ENCODE peak calls at places on chromosomes 12 and 14, in seven cellular contexts. One of them, this sample, is unnamed.

GRCh38 chr12:95790912-95791849 is 617 bp upstream of the NTN4 start:
- DNase-seq in AG04450: no peak
- DNase-seq in progenitor cell of endocrine pancreas: peak
- DNase-seq in uterus: no peak
- DNase-seq in Caco-2: peak
- DNase-seq in lung: peak
- DNase-seq in stomach: no peak
- DNase-seq in this sample: peak

GRCh38 chr12:57124259-57124877 is 3.9 kb upstream of the LRP1 start:
- DNase-seq in AG04450: no peak
- DNase-seq in stomach: peak
- DNase-seq in uterus: peak
- DNase-seq in lung: peak
- DNase-seq in Caco-2: peak
- DNase-seq in progenitor cell of endocrine pancreas: peak
- DNase-seq in this sample: peak

GRCh38 chr12:106445981-106446380 is 88.4 kb downstream of the POLR3B start:
- DNase-seq in lung: no peak
- DNase-seq in progenitor cell of endocrine pancreas: no peak
- DNase-seq in stomach: no peak
- DNase-seq in uterus: no peak
- DNase-seq in Caco-2: no peak
- DNase-seq in AG04450: no peak
- DNase-seq in this sample: no peak

GRCh38 chr12:41552507-41553047 is 364.5 kb downstream of the PDZRN4 start:
- DNase-seq in AG04450: no peak
- DNase-seq in Caco-2: no peak
- DNase-seq in progenitor cell of endocrine pancreas: no peak
- DNase-seq in stomach: no peak
- DNase-seq in uterus: no peak
- DNase-seq in lung: no peak
- DNase-seq in this sample: no peak

GRCh38 chr12:44154128-44154527 is 318.2 kb downstream of the TMEM117 start:
- DNase-seq in AG04450: peak
- DNase-seq in lung: no peak
- DNase-seq in Caco-2: no peak
- DNase-seq in progenitor cell of endocrine pancreas: no peak
- DNase-seq in stomach: no peak
- DNase-seq in uterus: no peak
- DNase-seq in this sample: no peak

GRCh38 chr12:7101047-7101693 is 7.8 kb downstream of the C1RL start:
- DNase-seq in stomach: no peak
- DNase-seq in AG04450: no peak
- DNase-seq in lung: no peak
- DNase-seq in uterus: no peak
- DNase-seq in progenitor cell of endocrine pancreas: no peak
- DNase-seq in Caco-2: no peak
- DNase-seq in this sample: no peak

GRCh38 chr14:74302160-74302628 is 540 bp downstream of the ABCD4 start:
- DNase-seq in lung: no peak
- DNase-seq in Caco-2: no peak
- DNase-seq in stomach: no peak
- DNase-seq in progenitor cell of endocrine pancreas: no peak
- DNase-seq in AG04450: no peak
- DNase-seq in uterus: no peak
- DNase-seq in this sample: no peak

GRCh38 chr14:101917413-101918124 is 46.8 kb upstream of the DYNC1H1 start:
- DNase-seq in uterus: no peak
- DNase-seq in AG04450: no peak
- DNase-seq in progenitor cell of endocrine pancreas: no peak
- DNase-seq in Caco-2: no peak
- DNase-seq in lung: no peak
- DNase-seq in stomach: no peak
- DNase-seq in this sample: no peak

GRCh38 chr14:77026930-77027537 is 1.5 kb downstream of the IRF2BPL start:
- DNase-seq in progenitor cell of endocrine pancreas: peak
- DNase-seq in AG04450: no peak
- DNase-seq in Caco-2: peak
- DNase-seq in uterus: peak
- DNase-seq in lung: no peak
- DNase-seq in stomach: peak
- DNase-seq in this sample: peak

GRCh38 chr12:77725611-77726010 is 105.1 kb upstream of the NAV3 start:
- DNase-seq in Caco-2: no peak
- DNase-seq in uterus: no peak
- DNase-seq in progenitor cell of endocrine pancreas: no peak
- DNase-seq in stomach: no peak
- DNase-seq in AG04450: peak
- DNase-seq in lung: no peak
- DNase-seq in this sample: no peak

GRCh38 chr12:57816855-57817151 is 1.7 kb downstream of the AVIL start:
- DNase-seq in lung: peak
- DNase-seq in progenitor cell of endocrine pancreas: no peak
- DNase-seq in uterus: peak
- DNase-seq in stomach: no peak
- DNase-seq in Caco-2: no peak
- DNase-seq in AG04450: no peak
- DNase-seq in this sample: no peak

GRCh38 chr14:67359775-67360468 is at the start of the genes ATP6V1D and EIF2S1:
- DNase-seq in lung: peak
- DNase-seq in stomach: peak
- DNase-seq in progenitor cell of endocrine pancreas: peak
- DNase-seq in Caco-2: peak
- DNase-seq in AG04450: peak
- DNase-seq in uterus: peak
- DNase-seq in this sample: peak

DNA sequence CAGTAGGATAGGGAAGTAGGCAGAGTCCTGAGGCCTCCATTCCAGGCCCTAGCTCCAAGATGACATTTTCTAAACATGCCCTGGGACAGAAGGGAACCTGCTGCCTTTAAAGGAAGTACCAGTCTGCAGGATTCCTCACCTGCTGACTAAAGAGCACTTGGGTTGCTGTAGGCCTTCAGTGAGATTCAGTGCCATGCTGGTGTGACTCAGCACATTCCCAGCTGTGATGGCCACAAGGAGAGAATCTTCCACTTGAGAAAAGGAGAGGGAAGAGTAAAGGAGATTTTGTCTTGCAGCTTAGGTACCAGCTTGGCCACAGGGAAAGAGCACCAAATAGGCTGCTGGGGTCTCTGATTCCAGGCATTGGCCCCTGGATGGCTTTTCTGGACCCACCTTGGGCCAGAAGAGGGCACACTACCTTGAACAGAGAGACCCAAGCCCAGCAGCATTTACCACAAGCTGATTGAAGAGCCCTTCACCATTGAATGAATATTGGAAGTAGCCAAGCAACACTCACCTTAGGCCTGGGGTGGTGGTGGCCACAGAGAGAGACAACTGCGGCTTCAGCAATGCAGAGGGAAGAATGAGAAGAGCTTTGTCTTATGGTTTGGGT is 498.3 kb downstream of the KCNH5 start:
- DNase-seq in AG04450: no peak
- DNase-seq in lung: no peak
- DNase-seq in progenitor cell of endocrine pancreas: no peak
- DNase-seq in stomach: no peak
- DNase-seq in uterus: no peak
- DNase-seq in Caco-2: no peak
- DNase-seq in this sample: no peak
- TF ChIP-seq CTCF in AG04450: no peak
- TF ChIP-seq CTCF in lung: no peak
- TF ChIP-seq CTCF in progenitor cell of endocrine pancreas: no peak
- TF ChIP-seq CTCF in stomach: no peak
- TF ChIP-seq CTCF in uterus: no peak
- TF ChIP-seq CTCF in Caco-2: no peak
- TF ChIP-seq CTCF in this sample: no peak

GRCh38 chr12:124466200-124467128 is 100.9 kb downstream of the NCOR2 start:
- DNase-seq in Caco-2: no peak
- DNase-seq in progenitor cell of endocrine pancreas: no peak
- DNase-seq in stomach: peak
- DNase-seq in uterus: no peak
- DNase-seq in AG04450: no peak
- DNase-seq in lung: peak
- DNase-seq in this sample: peak
- TF ChIP-seq CTCF in Caco-2: no peak
- TF ChIP-seq CTCF in progenitor cell of endocrine pancreas: no peak
- TF ChIP-seq CTCF in stomach: peak
- TF ChIP-seq CTCF in uterus: no peak
- TF ChIP-seq CTCF in AG04450: no peak
- TF ChIP-seq CTCF in lung: no peak
- TF ChIP-seq CTCF in this sample: no peak

DNA sequence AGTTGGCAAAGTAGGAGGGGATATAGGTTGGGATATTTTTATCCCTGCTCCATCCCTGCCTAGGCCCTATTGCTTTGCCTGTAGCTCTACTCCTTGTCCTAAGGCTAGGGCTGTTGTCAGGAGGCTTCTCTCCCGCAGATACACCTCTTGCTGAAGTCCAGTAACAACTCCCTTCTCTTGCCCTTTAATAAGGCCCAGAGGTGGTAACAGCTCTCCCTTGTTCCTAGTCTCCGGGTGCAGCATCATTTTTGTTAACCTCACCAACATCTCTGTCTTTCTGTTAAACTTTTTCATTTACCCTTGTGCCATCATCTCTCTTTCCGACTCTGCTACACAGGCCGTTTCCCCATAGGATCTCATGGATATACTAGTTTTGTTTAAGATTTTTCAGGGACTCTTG is 6.3 kb downstream of the ASCL1 start:
- DNase-seq in uterus: no peak
- DNase-seq in stomach: no peak
- DNase-seq in lung: no peak
- DNase-seq in Caco-2: no peak
- DNase-seq in progenitor cell of endocrine pancreas: no peak
- DNase-seq in AG04450: no peak
- DNase-seq in this sample: no peak
- TF ChIP-seq CTCF in uterus: no peak
- TF ChIP-seq CTCF in stomach: no peak
- TF ChIP-seq CTCF in lung: no peak
- TF ChIP-seq CTCF in Caco-2: no peak
- TF ChIP-seq CTCF in progenitor cell of endocrine pancreas: no peak
- TF ChIP-seq CTCF in AG04450: no peak
- TF ChIP-seq CTCF in this sample: no peak

GRCh38 chr12:131755305-131756113 is 44.6 kb downstream of the SFSWAP start:
- DNase-seq in uterus: no peak
- DNase-seq in stomach: no peak
- DNase-seq in lung: no peak
- DNase-seq in progenitor cell of endocrine pancreas: no peak
- DNase-seq in Caco-2: peak
- DNase-seq in AG04450: no peak
- DNase-seq in this sample: no peak
- TF ChIP-seq CTCF in uterus: peak
- TF ChIP-seq CTCF in stomach: no peak
- TF ChIP-seq CTCF in lung: no peak
- TF ChIP-seq CTCF in progenitor cell of endocrine pancreas: peak
- TF ChIP-seq CTCF in Caco-2: peak
- TF ChIP-seq CTCF in AG04450: peak
- TF ChIP-seq CTCF in this sample: no peak

GRCh38 chr12:108373111-108373510 is 34.0 kb upstream of the CMKLR1 start:
- DNase-seq in progenitor cell of endocrine pancreas: no peak
- DNase-seq in uterus: no peak
- DNase-seq in AG04450: no peak
- DNase-seq in stomach: no peak
- DNase-seq in Caco-2: no peak
- DNase-seq in lung: no peak
- DNase-seq in this sample: no peak
- TF ChIP-seq CTCF in progenitor cell of endocrine pancreas: no peak
- TF ChIP-seq CTCF in uterus: no peak
- TF ChIP-seq CTCF in AG04450: no peak
- TF ChIP-seq CTCF in stomach: no peak
- TF ChIP-seq CTCF in Caco-2: no peak
- TF ChIP-seq CTCF in lung: no peak
- TF ChIP-seq CTCF in this sample: no peak

DNA sequence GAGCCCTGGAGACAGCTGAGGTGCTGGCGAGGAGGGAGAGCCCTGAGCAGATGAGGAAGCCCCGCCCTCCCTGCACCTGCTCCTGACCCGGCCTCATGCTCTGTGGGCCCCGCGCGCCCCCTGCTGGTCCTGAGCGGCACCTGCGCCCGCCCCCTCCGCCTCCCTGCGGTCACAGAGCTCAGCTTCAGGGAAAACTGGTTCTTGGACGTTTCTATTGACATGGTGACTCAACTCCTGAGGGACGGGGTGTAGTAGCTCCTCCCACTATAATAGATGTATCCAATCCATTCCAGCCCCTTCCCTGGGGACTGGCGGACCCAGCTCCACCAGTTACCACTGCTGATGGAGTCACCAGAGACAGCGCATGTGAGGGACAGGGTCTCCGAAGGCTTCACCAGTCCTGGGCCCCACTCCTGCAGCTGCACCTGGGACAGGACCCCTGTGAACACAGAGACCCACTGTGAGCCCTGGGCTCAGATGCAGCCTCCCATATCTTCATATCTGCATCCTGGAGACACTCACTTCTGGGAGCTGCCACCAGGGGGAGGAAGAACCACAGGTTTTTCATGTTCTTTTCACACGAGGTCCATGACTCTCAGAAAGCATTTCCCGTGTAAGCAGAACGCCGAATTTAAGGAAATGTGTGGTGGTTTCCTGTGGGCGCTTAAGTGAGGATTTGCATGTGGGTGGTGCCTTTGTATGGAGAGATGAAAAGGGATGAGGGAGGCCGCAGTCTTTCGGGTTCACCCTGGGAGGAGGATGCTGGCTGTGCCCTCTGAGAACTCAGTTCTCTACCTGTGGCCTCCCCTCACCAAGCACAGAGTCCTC is 1346.5 kb downstream of the TMEM121 start:
- DNase-seq in uterus: no peak
- DNase-seq in stomach: peak
- DNase-seq in AG04450: no peak
- DNase-seq in lung: peak
- DNase-seq in Caco-2: peak
- DNase-seq in progenitor cell of endocrine pancreas: no peak
- DNase-seq in this sample: peak
- TF ChIP-seq CTCF in uterus: peak
- TF ChIP-seq CTCF in stomach: peak
- TF ChIP-seq CTCF in AG04450: peak
- TF ChIP-seq CTCF in lung: peak
- TF ChIP-seq CTCF in Caco-2: peak
- TF ChIP-seq CTCF in progenitor cell of endocrine pancreas: no peak
- TF ChIP-seq CTCF in this sample: peak

DNA sequence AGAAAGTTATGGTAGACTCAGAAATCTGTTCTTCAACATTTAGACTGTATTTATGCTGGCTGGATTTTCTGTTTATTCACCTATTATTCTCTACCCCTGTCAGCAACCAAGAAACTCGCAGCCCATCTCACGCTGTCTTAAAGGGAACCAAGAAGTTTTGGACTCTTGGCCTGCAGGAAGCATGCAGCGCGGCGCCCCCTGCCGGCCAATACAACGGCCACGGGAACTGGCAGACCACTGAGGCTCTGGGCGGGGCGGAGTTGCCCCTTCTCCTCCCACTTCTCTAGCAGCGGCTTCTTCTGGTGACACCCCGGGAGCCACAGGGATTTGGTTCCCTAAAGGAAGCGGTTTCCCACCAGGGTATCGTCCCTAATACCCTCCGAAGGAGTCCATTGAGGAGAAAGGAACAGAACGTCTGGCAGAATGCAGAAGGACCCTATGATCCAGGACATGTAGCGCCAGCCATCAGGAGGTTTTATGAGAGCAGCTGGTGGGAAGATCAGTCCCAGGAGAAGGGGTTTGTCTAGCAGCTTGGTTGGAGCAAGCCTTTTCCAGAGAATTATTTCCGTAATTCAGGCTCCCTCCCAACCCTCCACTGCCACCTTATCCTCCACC is 21.0 kb upstream of the RNASE2 start:
- DNase-seq in uterus: no peak
- DNase-seq in Caco-2: peak
- DNase-seq in AG04450: no peak
- DNase-seq in progenitor cell of endocrine pancreas: peak
- DNase-seq in lung: no peak
- DNase-seq in stomach: peak
- DNase-seq in this sample: no peak
- TF ChIP-seq CTCF in uterus: no peak
- TF ChIP-seq CTCF in Caco-2: peak
- TF ChIP-seq CTCF in AG04450: peak
- TF ChIP-seq CTCF in progenitor cell of endocrine pancreas: peak
- TF ChIP-seq CTCF in lung: no peak
- TF ChIP-seq CTCF in stomach: no peak
- TF ChIP-seq CTCF in this sample: no peak